ENCODE peak calls at places on chromosome X, in seven cellular contexts. W is activated CD8-positive, alpha-beta memory T cell treated with anti-CD3 and anti-CD28 coated beads for 48 hours; E is skeletal muscle cell; X is colonic mucosa; F is erythroblast; J is nephron progenitor cell; G is ELF-1. I is an unnamed sample.

GRCh38 chrX:128020701-128021100 is 31.5 kb downstream of the ACTRT1 start:
- DNase-seq in G (peak), X (no peak), F (no peak), W (no peak), J (no peak), E (no peak), I (no peak)

GRCh38 chrX:97828454-97828853 is 944.7 kb downstream of the RPA4 start:
- DNase-seq in W (no peak), E (no peak), G (no peak), J (no peak), F (no peak), X (no peak), I (no peak)

GRCh38 chrX:65300104-65300809 is 234.3 kb downstream of the LAS1L start:
- DNase-seq in J (no peak), F (no peak), E (no peak), G (peak), X (no peak), W (no peak), I (no peak)

GRCh38 chrX:43735957-43736356 is 79.9 kb downstream of the MAOA start:
- DNase-seq in G (no peak), J (no peak), E (no peak), W (no peak), F (no peak), X (no peak), I (no peak)

GRCh38 chrX:12988797-12989196 is 13.9 kb downstream of the TMSB4X start:
- DNase-seq in X (no peak), E (no peak), J (no peak), W (no peak), F (no peak), G (no peak), I (peak)

GRCh38 chrX:55778322-55778721 is 60.8 kb downstream of the RRAGB start:
- DNase-seq in X (no peak), E (no peak), W (no peak), J (no peak), G (peak), F (no peak), I (no peak)

GRCh38 chrX:103211012-103211715 is 3.7 kb upstream of the BEX4 start:
- DNase-seq in X (peak), F (peak), W (no peak), J (peak), E (no peak), G (peak), I (peak)

GRCh38 chrX:132231587-132231986 is 12.3 kb upstream of the RAP2C start:
- DNase-seq in E (no peak), W (no peak), J (no peak), G (no peak), F (no peak), X (no peak), I (no peak)

GRCh38 chrX:145190801-145191389 is 56.4 kb upstream of the SPANXN1 start:
- DNase-seq in E (no peak), W (no peak), J (no peak), F (peak), G (no peak), X (no peak), I (peak)

GRCh38 chrX:130738638-130739195 is 164.3 kb downstream of the ENOX2 start:
- DNase-seq in G (peak), W (no peak), X (no peak), J (no peak), F (no peak), E (no peak), I (peak)

GRCh38 chrX:21383546-21383945 is 9.3 kb downstream of the CNKSR2 start:
- DNase-seq in F (no peak), G (no peak), E (no peak), J (no peak), X (no peak), W (no peak), I (no peak)

GRCh38 chrX:74449322-74449936 is 28.1 kb downstream of the SLC16A2 start:
- DNase-seq in J (no peak), X (no peak), W (no peak), F (no peak), E (no peak), G (no peak), I (no peak)

GRCh38 chrX:53683556-53684414 is 2.7 kb downstream of the HUWE1 start:
- DNase-seq in J (peak), F (peak), E (peak), X (peak), G (peak), W (peak), I (peak)

GRCh38 chrX:130109429-130110378 is 593 bp downstream of the ELF4 start:
- DNase-seq in E (no peak), J (peak), W (no peak), F (peak), X (no peak), G (peak), I (peak)

GRCh38 chrX:125203737-125204578 is 115.7 kb upstream of the TEX13C start:
- DNase-seq in E (no peak), F (peak), G (peak), J (peak), W (no peak), X (no peak), I (peak)

GRCh38 chrX:15911729-15912550 is 57.3 kb upstream of the AP1S2 start:
- DNase-seq in F (peak), X (no peak), G (no peak), E (no peak), W (no peak), J (no peak), I (peak)

GRCh38 chrX:107596651-107597050 is 31.7 kb upstream of the PRPS1 start:
- DNase-seq in J (no peak), F (no peak), X (no peak), W (no peak), G (no peak), E (no peak), I (no peak)

GRCh38 chrX:39149761-39150160 is 348.5 kb downstream of the MID1IP1 start:
- DNase-seq in W (no peak), X (peak), F (peak), E (peak), G (peak), J (peak), I (peak)

GRCh38 chrX:13078739-13079444 is 34.5 kb upstream of the FAM9C start:
- DNase-seq in G (peak), F (no peak), J (no peak), X (peak), W (no peak), E (peak), I (peak)

GRCh38 chrX:45479835-45480422 is 279.3 kb upstream of the DIPK2B start:
- DNase-seq in J (no peak), W (no peak), F (no peak), E (peak), G (peak), X (no peak), I (no peak)

GRCh38 chrX:129833153-129834004 is 10.3 kb downstream of the ZDHHC9 start:
- DNase-seq in J (no peak), E (no peak), G (no peak), X (no peak), W (no peak), F (no peak), I (no peak)

GRCh38 chrX:103883533-103883932 is 51.5 kb upstream of the RAB9B start:
- DNase-seq in J (no peak), X (no peak), W (no peak), F (no peak), G (no peak), E (no peak), I (no peak)

GRCh38 chrX:149521438-149521837 is 16.3 kb upstream of the IDS start:
- DNase-seq in W (no peak), J (no peak), X (no peak), F (no peak), G (no peak), E (no peak), I (no peak)

GRCh38 chrX:83260288-83260687 is 247.8 kb upstream of the POU3F4 start:
- DNase-seq in W (no peak), J (no peak), F (no peak), E (no peak), X (no peak), G (no peak), I (peak)

GRCh38 chrX:458631-459061 is 71.9 kb upstream of the PPP2R3B start:
- DNase-seq in W (no peak), G (no peak), F (no peak), J (no peak), X (no peak), E (no peak), I (no peak)

GRCh38 chrX:49102221-49102620 is 21.3 kb downstream of the GPKOW start:
- DNase-seq in E (no peak), F (no peak), G (no peak), X (no peak), W (no peak), J (no peak), I (no peak)

GRCh38 chrX:17552251-17552650 is 177.3 kb downstream of the NHS start:
- DNase-seq in F (no peak), G (no peak), W (no peak), J (no peak), X (no peak), E (no peak), I (no peak)

GRCh38 chrX:1673337-1673736 is 58.5 kb downstream of the ASMT start:
- DNase-seq in X (peak), E (no peak), J (peak), W (no peak), F (peak), G (peak), I (peak)

GRCh38 chrX:44828008-44828605 is 15.7 kb upstream of the DUSP21 start:
- DNase-seq in X (no peak), G (no peak), W (no peak), F (peak), J (no peak), E (peak), I (peak)

GRCh38 chrX:13026877-13027652 is 17.4 kb downstream of the FAM9C start:
- DNase-seq in E (no peak), F (no peak), W (no peak), G (no peak), X (no peak), J (no peak), I (no peak)